ENCODE peak calls at places on chromosomes 13 and 19, in four cellular contexts. One of them, this sample, is unnamed.

GRCh38 chr13:57925250-57925649 is 293.7 kb downstream of the PCDH17 start:
- DNase-seq in activated T-cell treated with anti-CD3 and anti-CD28 coated beads, Interleukin-2, amount 50 U/mL, for 72 hours: no peak
- DNase-seq in A172: no peak
- DNase-seq in breast epithelium: no peak
- DNase-seq in this sample: no peak

GRCh38 chr13:26968431-26969335 is 202.9 kb downstream of the USP12 start:
- DNase-seq in activated T-cell treated with anti-CD3 and anti-CD28 coated beads, Interleukin-2, amount 50 U/mL, for 72 hours: no peak
- DNase-seq in breast epithelium: no peak
- DNase-seq in A172: peak; percentile 78
- DNase-seq in this sample: peak; percentile 89

GRCh38 chr19:58482372-58482771 is 6.2 kb downstream of the ZNF446 start:
- DNase-seq in breast epithelium: no peak
- DNase-seq in activated T-cell treated with anti-CD3 and anti-CD28 coated beads, Interleukin-2, amount 50 U/mL, for 72 hours: no peak
- DNase-seq in A172: no peak
- DNase-seq in this sample: no peak

GRCh38 chr13:60448907-60449510 is 52.0 kb downstream of the TDRD3 start:
- DNase-seq in A172: peak; percentile 45
- DNase-seq in breast epithelium: no peak
- DNase-seq in activated T-cell treated with anti-CD3 and anti-CD28 coated beads, Interleukin-2, amount 50 U/mL, for 72 hours: no peak
- DNase-seq in this sample: no peak

GRCh38 chr13:20637811-20638210 is 65.7 kb upstream of the IL17D start:
- DNase-seq in A172: no peak
- DNase-seq in activated T-cell treated with anti-CD3 and anti-CD28 coated beads, Interleukin-2, amount 50 U/mL, for 72 hours: no peak
- DNase-seq in breast epithelium: no peak
- DNase-seq in this sample: no peak

GRCh38 chr13:111167290-111167689 is 52.2 kb downstream of the ARHGEF7 start:
- DNase-seq in breast epithelium: no peak
- DNase-seq in activated T-cell treated with anti-CD3 and anti-CD28 coated beads, Interleukin-2, amount 50 U/mL, for 72 hours: no peak
- DNase-seq in A172: no peak
- DNase-seq in this sample: no peak

GRCh38 chr13:109785141-109785891 is 1.1 kb downstream of the IRS2 start:
- DNase-seq in A172: no peak
- DNase-seq in activated T-cell treated with anti-CD3 and anti-CD28 coated beads, Interleukin-2, amount 50 U/mL, for 72 hours: peak; percentile 63
- DNase-seq in breast epithelium: peak; percentile 44
- DNase-seq in this sample: peak; percentile 63

GRCh38 chr19:42076375-42076944 is 494 bp downstream of the ZNF574 start:
- DNase-seq in breast epithelium: peak; percentile 37
- DNase-seq in A172: no peak
- DNase-seq in activated T-cell treated with anti-CD3 and anti-CD28 coated beads, Interleukin-2, amount 50 U/mL, for 72 hours: no peak
- DNase-seq in this sample: peak; percentile 64

GRCh38 chr13:43815204-43815603 is 28.4 kb upstream of the ENOX1 start:
- DNase-seq in A172: peak; percentile 99
- DNase-seq in activated T-cell treated with anti-CD3 and anti-CD28 coated beads, Interleukin-2, amount 50 U/mL, for 72 hours: no peak
- DNase-seq in breast epithelium: no peak
- DNase-seq in this sample: no peak

GRCh38 chr19:56765107-56765506 is 75.4 kb downstream of the PEG3 start:
- DNase-seq in activated T-cell treated with anti-CD3 and anti-CD28 coated beads, Interleukin-2, amount 50 U/mL, for 72 hours: no peak
- DNase-seq in A172: no peak
- DNase-seq in breast epithelium: peak; percentile 23
- DNase-seq in this sample: peak; percentile 19

GRCh38 chr13:32001392-32001768 is 30.2 kb upstream of the FRY start:
- DNase-seq in breast epithelium: no peak
- DNase-seq in activated T-cell treated with anti-CD3 and anti-CD28 coated beads, Interleukin-2, amount 50 U/mL, for 72 hours: no peak
- DNase-seq in A172: peak; percentile 57
- DNase-seq in this sample: no peak

GRCh38 chr13:95626768-95627167 is 17.7 kb downstream of the DZIP1 start:
- DNase-seq in breast epithelium: no peak
- DNase-seq in activated T-cell treated with anti-CD3 and anti-CD28 coated beads, Interleukin-2, amount 50 U/mL, for 72 hours: no peak
- DNase-seq in A172: no peak
- DNase-seq in this sample: no peak

GRCh38 chr13:24861617-24862362 is 97.8 kb downstream of the RNF17 start:
- DNase-seq in A172: no peak
- DNase-seq in activated T-cell treated with anti-CD3 and anti-CD28 coated beads, Interleukin-2, amount 50 U/mL, for 72 hours: no peak
- DNase-seq in breast epithelium: no peak
- DNase-seq in this sample: no peak

GRCh38 chr19:3358919-3359849 is 7.2 kb upstream of the NFIC start:
- DNase-seq in A172: no peak
- DNase-seq in activated T-cell treated with anti-CD3 and anti-CD28 coated beads, Interleukin-2, amount 50 U/mL, for 72 hours: peak; percentile 66
- DNase-seq in breast epithelium: no peak
- DNase-seq in this sample: peak; percentile 79

GRCh38 chr13:77448689-77449088 is 86.8 kb upstream of the SCEL start:
- DNase-seq in activated T-cell treated with anti-CD3 and anti-CD28 coated beads, Interleukin-2, amount 50 U/mL, for 72 hours: no peak
- DNase-seq in breast epithelium: no peak
- DNase-seq in A172: no peak
- DNase-seq in this sample: peak; percentile 27

This sample was measured in left colon.